ENCODE peak calls at places on chromosomes 12 and 14, in five cellular contexts. D is LoVo, U is stomach, R is Panc1, X is ELF-1. L is an unnamed sample.

GRCh38 chr12:51391047-51391837 is at the start of gene GALNT6:
- DNase-seq in D (peak), U (peak), X (peak), R (no peak), L (no peak)

GRCh38 chr14:43116341-43116740 is 1390.7 kb downstream of the FSCB start:
- DNase-seq in X (no peak), R (no peak), D (no peak), U (no peak), L (peak)

GRCh38 chr12:95385246-95385645 is 88.7 kb upstream of the METAP2 start:
- DNase-seq in R (no peak), X (peak), U (no peak), D (no peak), L (no peak)

GRCh38 chr12:95922231-95922630 is 20.2 kb downstream of the CCDC38 start:
- DNase-seq in R (no peak), D (no peak), U (no peak), X (no peak), L (no peak)

GRCh38 chr12:96396914-96397313 is 3.3 kb downstream of the CDK17 start:
- DNase-seq in D (no peak), U (no peak), R (no peak), X (no peak), L (no peak)

GRCh38 chr14:68307769-68308168 is 485.1 kb downstream of the ZFP36L1 start:
- DNase-seq in R (no peak), X (no peak), D (no peak), U (no peak), L (no peak)

GRCh38 chr12:25119020-25119419 is 75.9 kb downstream of the DNAI7 start:
- DNase-seq in X (no peak), U (no peak), R (no peak), D (no peak), L (no peak)

GRCh38 chr14:97100306-97100705 is 303.1 kb downstream of the VRK1 start:
- DNase-seq in R (no peak), U (no peak), D (no peak), X (no peak), L (no peak)

GRCh38 chr14:91405241-91405721 is 12.3 kb downstream of the CCDC88C start:
- DNase-seq in R (no peak), X (no peak), U (no peak), D (no peak), L (no peak)

GRCh38 chr12:42756841-42757661 is 167.5 kb upstream of the PRICKLE1 start:
- DNase-seq in X (peak), U (no peak), D (peak), R (no peak), L (peak)

GRCh38 chr12:96749978-96750377 is 157.1 kb upstream of the NEDD1 start:
- DNase-seq in X (peak), R (no peak), U (no peak), D (no peak), L (no peak)

GRCh38 chr12:119749666-119750065 is 81.7 kb downstream of the PRKAB1 start:
- DNase-seq in D (no peak), X (peak), U (no peak), R (no peak), L (no peak)

GRCh38 chr14:44168566-44168965 is 338.5 kb downstream of the FSCB start:
- DNase-seq in D (no peak), U (no peak), X (no peak), R (no peak), L (no peak)

GRCh38 chr12:89073027-89073398 is 279.3 kb downstream of the DUSP6 start:
- DNase-seq in D (no peak), U (no peak), X (no peak), R (no peak), L (peak)

GRCh38 chr14:22427771-22428228 is 161.2 kb downstream of the DAD1 start:
- DNase-seq in U (no peak), X (peak), D (no peak), R (no peak), L (peak)

GRCh38 chr12:659090-659683 is 4.1 kb downstream of the NINJ2 start:
- DNase-seq in R (no peak), X (no peak), U (no peak), D (no peak), L (no peak)

GRCh38 chr12:27003421-27004311 is 10.5 kb downstream of the TM7SF3 start:
- DNase-seq in U (no peak), X (no peak), R (no peak), D (peak), L (no peak)